ENCODE peak calls at places on chromosomes 16 and 17, in eight cellular contexts. Z, S, A, L, Q, D, P and B are unnamed samples.

GRCh38 chr17:27294689-27295630 is 1.0 kb downstream of the WSB1 start:
- DNase-seq in Z (no peak), S (peak), A (peak), L (no peak), Q (peak), D (peak), P (peak), B (peak)

GRCh38 chr16:30691907-30692306 is 7.1 kb upstream of the SRCAP start:
- DNase-seq in Z (no peak), S (no peak), A (no peak), L (no peak), Q (no peak), D (no peak), P (peak), B (no peak)

GRCh38 chr17:42202696-42203095 is 8.4 kb upstream of the GHDC start:
- DNase-seq in Z (no peak), S (no peak), A (no peak), L (no peak), Q (peak), D (no peak), P (no peak), B (no peak)

GRCh38 chr16:54284319-54284930 is 2.2 kb downstream of the IRX3 start:
- DNase-seq in Z (peak), S (no peak), A (no peak), L (no peak), Q (no peak), D (no peak), P (peak), B (no peak)

GRCh38 chr17:75876190-75876937 is 2.0 kb downstream of the TRIM47 start:
- DNase-seq in Z (peak), S (no peak), A (no peak), L (no peak), Q (no peak), D (peak), P (peak), B (peak)

GRCh38 chr16:3984111-3985060 is 103.9 kb upstream of the CREBBP start:
- DNase-seq in Z (peak), S (no peak), A (no peak), L (no peak), Q (no peak), D (no peak), P (no peak), B (no peak)

GRCh38 chr17:8489841-8490240 is 54.2 kb downstream of the NDEL1 start:
- DNase-seq in Z (no peak), S (no peak), A (no peak), L (no peak), Q (peak), D (no peak), P (no peak), B (no peak)

GRCh38 chr17:40363480-40363838 is 1.1 kb downstream of the GJD3 start:
- DNase-seq in Z (peak), S (no peak), A (peak), L (no peak), Q (no peak), D (peak), P (peak), B (no peak)

GRCh38 chr16:69709456-69710084 is 16.8 kb downstream of the NQO1 start:
- DNase-seq in Z (no peak), S (peak), A (peak), L (no peak), Q (peak), D (no peak), P (peak), B (no peak)

DNA sequence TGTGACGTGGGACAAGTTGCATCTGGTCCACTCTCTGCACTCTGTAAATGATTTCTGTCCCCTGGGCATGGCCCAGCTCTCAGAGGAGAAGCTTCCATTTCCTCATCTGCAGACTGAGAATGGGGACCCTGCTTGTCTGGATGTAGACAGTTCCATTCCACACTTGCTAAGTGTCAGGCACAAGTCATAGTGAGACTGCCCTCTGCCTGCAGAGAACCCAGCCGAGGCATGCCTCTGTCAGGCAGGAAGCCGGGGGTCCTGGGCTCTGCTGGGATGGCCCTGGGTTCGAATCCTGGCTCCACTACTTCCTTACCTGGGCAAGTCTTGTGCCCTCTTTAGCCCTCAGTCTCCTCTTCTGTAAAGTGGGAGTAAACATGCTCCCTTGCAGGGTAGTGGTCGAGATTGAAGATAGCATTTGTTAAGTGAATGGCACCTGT is 4.1 kb downstream of the MAP2K3 start:
- DNase-seq in Z (no peak), S (no peak), A (no peak), L (no peak), Q (no peak), D (no peak), P (no peak), B (peak)
- TF ChIP-seq CTCF in Z (no peak), S (no peak), A (no peak), L (no peak), Q (no peak), D (no peak), P (no peak), B (no peak)

GRCh38 chr17:62965149-62965648 is 836 bp upstream of the TANC2 start:
- DNase-seq in Z (no peak), S (no peak), A (no peak), L (no peak), Q (peak), D (no peak), P (no peak), B (peak)
- H3K4me3 ChIP-seq in Z (peak), S (peak), A (peak), L (peak), Q (no peak), D (peak), P (peak), B (peak)

GRCh38 chr17:57572062-57572461 is 173.0 kb downstream of the CCDC182 start:
- DNase-seq in Z (no peak), S (no peak), A (no peak), L (no peak), Q (no peak), D (no peak), P (no peak), B (no peak)
- TF ChIP-seq CTCF in Z (no peak), S (no peak), A (no peak), L (no peak), Q (no peak), D (no peak), P (no peak), B (no peak)

GRCh38 chr17:55580596-55581133 is 69.4 kb upstream of the SMIM36 start:
- DNase-seq in Z (no peak), S (no peak), A (no peak), L (no peak), Q (no peak), D (no peak), P (no peak), B (no peak)

GRCh38 chr17:55576237-55576998 is 65.2 kb upstream of the SMIM36 start:
- DNase-seq in Z (no peak), S (peak), A (peak), L (no peak), Q (peak), D (no peak), P (no peak), B (no peak)

GRCh38 chr17:55577011-55577586 is 65.8 kb upstream of the SMIM36 start:
- DNase-seq in Z (peak), S (peak), A (peak), L (no peak), Q (peak), D (peak), P (no peak), B (peak)

GRCh38 chr17:55575058-55575606 is 63.9 kb upstream of the SMIM36 start:
- DNase-seq in Z (no peak), S (no peak), A (no peak), L (no peak), Q (no peak), D (no peak), P (no peak), B (no peak)

DNA sequence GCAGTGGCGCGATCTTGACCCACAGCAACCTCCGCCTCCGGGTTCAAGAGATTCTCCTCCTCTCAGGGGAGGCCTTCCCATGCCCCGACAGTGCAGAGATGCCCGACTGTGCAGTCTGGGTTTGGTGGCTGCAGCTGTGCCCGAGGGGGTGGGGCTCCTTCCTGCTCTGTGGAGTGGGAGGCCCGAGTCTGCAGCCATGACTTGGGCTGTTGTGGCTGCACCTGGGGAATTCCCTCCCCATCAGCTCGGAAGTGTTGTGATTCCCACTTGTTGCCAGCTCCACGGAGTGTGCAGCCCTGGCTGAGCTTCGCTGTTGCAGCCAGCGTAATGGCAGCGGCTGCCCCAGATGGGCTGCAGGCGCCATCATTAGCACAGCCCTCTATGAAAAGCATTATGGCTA is 66.4 kb upstream of the SMIM36 start:
- DNase-seq in Z (peak), S (no peak), A (no peak), L (no peak), Q (peak), D (no peak), P (no peak), B (no peak)
- H3K4me3 ChIP-seq in Z (no peak), S (no peak), A (no peak), L (peak), Q (no peak), D (peak), P (no peak), B (peak)

GRCh38 chr17:73349647-73350046 is 37.8 kb upstream of the CDC42EP4 start:
- DNase-seq in Z (no peak), S (no peak), A (no peak), L (no peak), Q (no peak), D (no peak), P (no peak), B (no peak)
- TF ChIP-seq CTCF in Z (no peak), S (no peak), A (no peak), L (no peak), Q (no peak), D (no peak), P (no peak), B (no peak)

DNA sequence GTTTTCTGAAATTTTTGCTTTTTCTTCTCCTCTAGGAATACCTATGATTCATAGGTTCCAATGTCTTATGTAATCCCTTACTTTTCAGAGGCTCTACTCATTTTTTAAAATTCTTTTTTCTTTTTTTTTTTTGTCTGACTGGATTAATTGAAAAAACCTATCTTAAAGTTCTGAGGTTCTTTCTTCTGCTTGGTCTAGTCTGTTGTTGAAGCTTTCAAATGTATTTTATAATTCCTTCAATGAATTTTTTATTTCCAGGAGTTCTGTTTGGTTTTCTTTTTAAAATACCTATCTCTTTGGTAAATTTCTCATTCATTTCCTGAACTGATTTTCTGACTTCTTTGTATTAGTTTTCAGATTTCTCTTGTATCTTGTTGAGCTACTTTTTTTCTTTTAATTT is 63.9 kb upstream of the ABCC11 start:
- DNase-seq in Z (no peak), S (no peak), A (no peak), L (no peak), Q (no peak), D (no peak), P (no peak), B (no peak)
- H3K4me3 ChIP-seq in Z (no peak), S (no peak), A (no peak), L (no peak), Q (no peak), D (no peak), P (no peak), B (no peak)

GRCh38 chr17:46976626-46977270 is 2.3 kb downstream of the RPRML start:
- DNase-seq in Z (peak), S (no peak), A (no peak), L (no peak), Q (no peak), D (no peak), P (peak), B (no peak)
- TF ChIP-seq CTCF in Z (no peak), S (no peak), A (no peak), L (no peak), Q (no peak), D (no peak), P (peak), B (no peak)

GRCh38 chr17:65436871-65437270 is 124.6 kb downstream of the AXIN2 start:
- DNase-seq in Z (no peak), S (no peak), A (no peak), L (no peak), Q (no peak), D (no peak), P (no peak), B (no peak)
- H3K4me3 ChIP-seq in Z (no peak), S (no peak), A (no peak), L (no peak), Q (no peak), D (no peak), P (no peak), B (no peak)